ENCODE peak calls at places on chromosomes 1 and 21, in five cellular contexts. O, L, C, I and T are unnamed samples.
A peak's percentile ranks its signal among the peaks of the same experiment; 100 is the strongest.

GRCh38 chr1:203440780-203441179 is 34.8 kb upstream of the PRELP start:
- DNase-seq in O (peak; percentile 59), I (peak; percentile 46), C (peak; percentile 76), L (no peak), T (peak; percentile 30)

GRCh38 chr1:44775930-44776748 is 799 bp downstream of the RPS8 start:
- DNase-seq in O (peak; percentile 24), L (peak; percentile 30), C (no peak), I (no peak), T (peak; percentile 70)

GRCh38 chr1:50605186-50605875 is 182.1 kb upstream of the DMRTA2 start:
- DNase-seq in I (peak; percentile 34), O (peak; percentile 66), L (no peak), C (no peak), T (no peak)

GRCh38 chr1:226872455-226872854 is 2.0 kb downstream of the PSEN2 start:
- DNase-seq in I (no peak), L (no peak), O (peak; percentile 16), C (no peak), T (no peak)

GRCh38 chr1:942864-943533 is 16.1 kb downstream of the NOC2L start:
- DNase-seq in L (no peak), I (peak; percentile 89), O (peak; percentile 85), C (no peak), T (no peak)

GRCh38 chr1:11052839-11053757 is 6.1 kb upstream of the MASP2 start:
- DNase-seq in L (no peak), O (no peak), C (no peak), I (no peak), T (no peak)

GRCh38 chr1:168774241-168774640 is 45.2 kb upstream of the DPT start:
- DNase-seq in O (no peak), I (no peak), L (no peak), C (no peak), T (no peak)

GRCh38 chr1:25738507-25738906 is 61.5 kb upstream of the SELENON start:
- DNase-seq in C (no peak), I (no peak), O (no peak), L (no peak), T (no peak)

GRCh38 chr21:26844258-26845065 is 747 bp downstream of the ADAMTS1 start:
- DNase-seq in L (no peak), O (peak; percentile 59), I (peak; percentile 43), C (peak; percentile 83), T (no peak)

GRCh38 chr1:173545688-173546087 is 57.2 kb downstream of the SLC9C2 start:
- DNase-seq in I (no peak), L (no peak), C (no peak), O (no peak), T (no peak)

GRCh38 chr1:219416598-219417238 is 196.2 kb downstream of the ZC3H11B start:
- DNase-seq in L (peak; percentile 41), O (peak; percentile 58), C (peak; percentile 62), I (peak; percentile 46), T (no peak)

GRCh38 chr21:33246963-33247362 is 17.2 kb downstream of the IFNAR2 start:
- DNase-seq in I (no peak), L (no peak), O (no peak), C (no peak), T (no peak)

GRCh38 chr1:9455487-9456237 is 83.6 kb upstream of the SLC25A33 start:
- DNase-seq in L (peak; percentile 71), I (peak; percentile 45), O (peak; percentile 65), C (peak; percentile 83), T (peak; percentile 22)

GRCh38 chr1:38690790-38691189 is 168.8 kb downstream of the RRAGC start:
- DNase-seq in L (no peak), I (no peak), O (peak; percentile 8), C (no peak), T (no peak)

GRCh38 chr1:246658567-246658966 is 65.6 kb upstream of the SCCPDH start:
- DNase-seq in O (no peak), C (no peak), L (no peak), I (no peak), T (no peak)

GRCh38 chr1:24659993-24660665 is 17.0 kb downstream of the SRRM1 start:
- DNase-seq in O (peak; percentile 34), C (no peak), I (no peak), L (no peak), T (no peak)